ENCODE peak calls at places on chromosomes 16 and 17, in nine cellular contexts. One of them, this sample, is unnamed.

GRCh38 chr16:54462151-54462651 is 175.6 kb upstream of the IRX3 start:
- DNase-seq in hepatocyte: no peak
- DNase-seq in IMR-90: no peak
- DNase-seq in testis: no peak
- DNase-seq in A172: no peak
- DNase-seq in fibroblast of lung: no peak
- DNase-seq in activated gamma-delta T cell treated with anti-CD3 and anti-CD28 coated beads, Interleukin-2, amount 50 U/mL, for 16 hours: no peak
- DNase-seq in neural crest cell: no peak
- DNase-seq in nephron progenitor cell: no peak
- DNase-seq in this sample: no peak

GRCh38 chr16:2799852-2800226 is 1.6 kb downstream of the PRSS41 start:
- DNase-seq in fibroblast of lung: no peak
- DNase-seq in neural crest cell: no peak
- DNase-seq in A172: no peak
- DNase-seq in IMR-90: peak; percentile 4
- DNase-seq in hepatocyte: peak; percentile 84
- DNase-seq in activated gamma-delta T cell treated with anti-CD3 and anti-CD28 coated beads, Interleukin-2, amount 50 U/mL, for 16 hours: no peak
- DNase-seq in testis: no peak
- DNase-seq in nephron progenitor cell: no peak
- DNase-seq in this sample: no peak

GRCh38 chr17:18039535-18040286 is 503 bp downstream of the GID4 start:
- DNase-seq in activated gamma-delta T cell treated with anti-CD3 and anti-CD28 coated beads, Interleukin-2, amount 50 U/mL, for 16 hours: no peak
- DNase-seq in hepatocyte: peak; percentile 65
- DNase-seq in neural crest cell: no peak
- DNase-seq in IMR-90: no peak
- DNase-seq in A172: no peak
- DNase-seq in fibroblast of lung: no peak
- DNase-seq in testis: no peak
- DNase-seq in nephron progenitor cell: no peak
- DNase-seq in this sample: no peak

GRCh38 chr17:7020894-7021664 is 1.8 kb upstream of the BCL6B start:
- DNase-seq in neural crest cell: no peak
- DNase-seq in A172: no peak
- DNase-seq in nephron progenitor cell: no peak
- DNase-seq in IMR-90: no peak
- DNase-seq in fibroblast of lung: no peak
- DNase-seq in activated gamma-delta T cell treated with anti-CD3 and anti-CD28 coated beads, Interleukin-2, amount 50 U/mL, for 16 hours: no peak
- DNase-seq in hepatocyte: no peak
- DNase-seq in testis: no peak
- DNase-seq in this sample: no peak

GRCh38 chr16:51404386-51404785 is 253.3 kb upstream of the SALL1 start:
- DNase-seq in activated gamma-delta T cell treated with anti-CD3 and anti-CD28 coated beads, Interleukin-2, amount 50 U/mL, for 16 hours: no peak
- DNase-seq in A172: no peak
- DNase-seq in nephron progenitor cell: no peak
- DNase-seq in neural crest cell: no peak
- DNase-seq in IMR-90: peak; percentile 10
- DNase-seq in fibroblast of lung: peak; percentile 5
- DNase-seq in testis: no peak
- DNase-seq in hepatocyte: no peak
- DNase-seq in this sample: no peak

GRCh38 chr17:82330322-82331239 is 3.0 kb downstream of the SECTM1 start:
- DNase-seq in activated gamma-delta T cell treated with anti-CD3 and anti-CD28 coated beads, Interleukin-2, amount 50 U/mL, for 16 hours: no peak
- DNase-seq in A172: peak; percentile 71
- DNase-seq in neural crest cell: no peak
- DNase-seq in nephron progenitor cell: no peak
- DNase-seq in IMR-90: peak; percentile 67
- DNase-seq in hepatocyte: peak; percentile 86
- DNase-seq in testis: peak; percentile 44
- DNase-seq in fibroblast of lung: peak; percentile 75
- DNase-seq in this sample: no peak

GRCh38 chr16:62225675-62226074 is 189.4 kb upstream of the CDH8 start:
- DNase-seq in nephron progenitor cell: peak; percentile 53
- DNase-seq in activated gamma-delta T cell treated with anti-CD3 and anti-CD28 coated beads, Interleukin-2, amount 50 U/mL, for 16 hours: no peak
- DNase-seq in A172: peak; percentile 93
- DNase-seq in neural crest cell: peak; percentile 65
- DNase-seq in hepatocyte: peak; percentile 87
- DNase-seq in fibroblast of lung: no peak
- DNase-seq in IMR-90: no peak
- DNase-seq in testis: peak; percentile 93
- DNase-seq in this sample: no peak

GRCh38 chr17:49201481-49201927 is 8.9 kb downstream of the GNGT2 start:
- DNase-seq in nephron progenitor cell: no peak
- DNase-seq in fibroblast of lung: no peak
- DNase-seq in neural crest cell: no peak
- DNase-seq in testis: no peak
- DNase-seq in hepatocyte: no peak
- DNase-seq in A172: no peak
- DNase-seq in IMR-90: peak; percentile 78
- DNase-seq in activated gamma-delta T cell treated with anti-CD3 and anti-CD28 coated beads, Interleukin-2, amount 50 U/mL, for 16 hours: no peak
- DNase-seq in this sample: no peak

GRCh38 chr17:82228278-82228841 is 482 bp upstream of the SLC16A3 start:
- DNase-seq in IMR-90: no peak
- DNase-seq in testis: no peak
- DNase-seq in activated gamma-delta T cell treated with anti-CD3 and anti-CD28 coated beads, Interleukin-2, amount 50 U/mL, for 16 hours: no peak
- DNase-seq in hepatocyte: peak; percentile 67
- DNase-seq in fibroblast of lung: peak; percentile 33
- DNase-seq in nephron progenitor cell: peak; percentile 32
- DNase-seq in A172: no peak
- DNase-seq in neural crest cell: no peak
- DNase-seq in this sample: no peak

GRCh38 chr16:87086156-87086555 is 231.0 kb downstream of the C16orf95 start:
- DNase-seq in hepatocyte: no peak
- DNase-seq in neural crest cell: no peak
- DNase-seq in testis: no peak
- DNase-seq in IMR-90: peak; percentile 67
- DNase-seq in nephron progenitor cell: no peak
- DNase-seq in fibroblast of lung: peak; percentile 12
- DNase-seq in activated gamma-delta T cell treated with anti-CD3 and anti-CD28 coated beads, Interleukin-2, amount 50 U/mL, for 16 hours: no peak
- DNase-seq in A172: no peak
- DNase-seq in this sample: no peak

GRCh38 chr17:64022631-64023063 is 2.2 kb upstream of the ICAM2 start:
- DNase-seq in activated gamma-delta T cell treated with anti-CD3 and anti-CD28 coated beads, Interleukin-2, amount 50 U/mL, for 16 hours: no peak
- DNase-seq in nephron progenitor cell: no peak
- DNase-seq in neural crest cell: no peak
- DNase-seq in A172: no peak
- DNase-seq in testis: peak; percentile 15
- DNase-seq in hepatocyte: no peak
- DNase-seq in IMR-90: no peak
- DNase-seq in fibroblast of lung: no peak
- DNase-seq in this sample: peak; percentile 82

GRCh38 chr17:2042355-2042929 is 620 bp downstream of the OVCA2 start:
- DNase-seq in A172: no peak
- DNase-seq in IMR-90: no peak
- DNase-seq in neural crest cell: no peak
- DNase-seq in testis: no peak
- DNase-seq in nephron progenitor cell: peak; percentile 41
- DNase-seq in hepatocyte: peak; percentile 77
- DNase-seq in fibroblast of lung: peak; percentile 47
- DNase-seq in activated gamma-delta T cell treated with anti-CD3 and anti-CD28 coated beads, Interleukin-2, amount 50 U/mL, for 16 hours: no peak
- DNase-seq in this sample: no peak

This sample was measured in esophagus muscularis mucosa.